ENCODE peak calls at places on chromosomes 6 and 20, in five cellular contexts. A, P, R, Y and E are unnamed samples.
A peak's percentile ranks its signal among the peaks of the same experiment; 100 is the strongest.

GRCh38 chr6:30321692-30322388 is 4.9 kb upstream of the TRIM39 start:
- DNase-seq in A (no peak), P (no peak), R (no peak), Y (no peak), E (no peak)

GRCh38 chr6:131951576-131952230 is 531 bp upstream of the CCN2 start:
- DNase-seq in A (no peak), P (no peak), R (no peak), Y (no peak), E (no peak)

GRCh38 chr6:33172307-33173227 is 19.7 kb downstream of the COL11A2 start:
- DNase-seq in A (no peak), P (peak; percentile 23), R (no peak), Y (no peak), E (no peak)

GRCh38 chr6:30615958-30616810 is 859 bp downstream of the PPP1R10 start:
- DNase-seq in A (peak; percentile 61), P (no peak), R (no peak), Y (peak; percentile 46), E (no peak)

GRCh38 chr20:12699374-12700228 is 309.2 kb upstream of the SPTLC3 start:
- DNase-seq in A (no peak), P (no peak), R (no peak), Y (peak; percentile 67), E (no peak)

GRCh38 chr20:62069741-62070216 is 4.1 kb upstream of the TAF4 start:
- DNase-seq in A (no peak), P (no peak), R (no peak), Y (no peak), E (no peak)

GRCh38 chr20:34262488-34263288 is 21.5 kb downstream of the ASIP start:
- DNase-seq in A (peak; percentile 77), P (no peak), R (no peak), Y (no peak), E (peak; percentile 65)

GRCh38 chr20:1874534-1875168 is 20.6 kb upstream of the SIRPA start:
- DNase-seq in A (peak; percentile 81), P (no peak), R (no peak), Y (no peak), E (no peak)

GRCh38 chr6:105890521-105891244 is 195.5 kb upstream of the PRDM1 start:
- DNase-seq in A (no peak), P (no peak), R (no peak), Y (no peak), E (no peak)

GRCh38 chr20:59804347-59804746 is 129.1 kb downstream of the SYCP2 start:
- DNase-seq in A (no peak), P (no peak), R (no peak), Y (no peak), E (no peak)

GRCh38 chr6:139175389-139175788 is 40.5 kb downstream of the HECA start:
- DNase-seq in A (no peak), P (no peak), R (no peak), Y (no peak), E (no peak)

GRCh38 chr6:31734703-31735500 is 1.4 kb downstream of the CLIC1 start:
- DNase-seq in A (peak; percentile 74), P (peak; percentile 74), R (no peak), Y (no peak), E (no peak)

GRCh38 chr6:5541751-5542432 is 280.6 kb downstream of the FARS2 start:
- DNase-seq in A (no peak), P (peak; percentile 40), R (no peak), Y (no peak), E (no peak)

GRCh38 chr6:44489912-44490604 is 102.6 kb downstream of the CDC5L start:
- DNase-seq in A (no peak), P (no peak), R (no peak), Y (no peak), E (no peak)

GRCh38 chr20:25309395-25310267 is 61.7 kb downstream of the PYGB start:
- DNase-seq in A (no peak), P (no peak), R (no peak), Y (no peak), E (peak; percentile 66)

GRCh38 chr20:51532577-51533191 is 9.8 kb downstream of the NFATC2 start:
- DNase-seq in A (no peak), P (no peak), R (peak; percentile 52), Y (no peak), E (peak; percentile 43)

GRCh38 chr20:17161661-17162410 is 65.0 kb upstream of the PCSK2 start:
- DNase-seq in A (no peak), P (no peak), R (no peak), Y (no peak), E (no peak)

GRCh38 chr6:43842231-43842794 is 72.3 kb downstream of the VEGFA start:
- DNase-seq in A (no peak), P (no peak), R (no peak), Y (no peak), E (no peak)

GRCh38 chr6:62775427-62776022 is 435.7 kb upstream of the FKBP1C start:
- DNase-seq in A (peak; percentile 25), P (peak; percentile 0), R (no peak), Y (no peak), E (no peak)